ENCODE peak calls at places on chromosomes 5 and 9, in four cellular contexts. H is activated T-helper 1 cell treated with anti-CD3 and anti-CD28 coated beads, Interleukin-12 subunit alpha, Interleukin-12 subunit beta, Interleukin-2, Interleukin-4 antibody, amounts not matched to agents 30 ng/mL and 10 ng/mL and 1 ng/mL, durations not matched to agents 14 hours and 24 hours and 36 hours; B is naive thymus-derived CD4-positive, alpha-beta T cell; O is ovary. E is an unnamed sample.

GRCh38 chr5:73232266-73233041 is 59.5 kb downstream of the TMEM174 start:
- DNase-seq in H (no peak), B (no peak), O (no peak), E (no peak)

GRCh38 chr9:130003943-130004552 is 38.9 kb downstream of the FNBP1 start:
- DNase-seq in H (no peak), B (no peak), O (no peak), E (no peak)

GRCh38 chr5:28766565-28767158 is 1728.3 kb upstream of the CDH9 start:
- DNase-seq in H (no peak), B (no peak), O (no peak), E (no peak)

GRCh38 chr5:80142996-80143395 is 107.8 kb downstream of the THBS4 start:
- DNase-seq in H (no peak), B (no peak), O (no peak), E (no peak)

GRCh38 chr9:96014078-96014477 is 138.6 kb downstream of the ERCC6L2 start:
- DNase-seq in H (peak; percentile 75), B (peak; percentile 71), O (no peak), E (no peak)

GRCh38 chr9:11241779-11242178 is 629.0 kb upstream of the PTPRD start:
- DNase-seq in H (no peak), B (no peak), O (no peak), E (no peak)

GRCh38 chr5:140328036-140328764 is 18.2 kb downstream of the HBEGF start:
- DNase-seq in H (no peak), B (no peak), O (no peak), E (no peak)

GRCh38 chr5:39440964-39441363 is 16.2 kb upstream of the DAB2 start:
- DNase-seq in H (no peak), B (no peak), O (no peak), E (no peak)

GRCh38 chr5:35954175-35954574 is 15.8 kb upstream of the CAPSL start:
- DNase-seq in H (no peak), B (peak; percentile 41), O (no peak), E (no peak)

GRCh38 chr5:174410716-174411512 is 313.5 kb upstream of the MSX2 start:
- DNase-seq in H (no peak), B (no peak), O (no peak), E (no peak)

GRCh38 chr5:149459891-149460290 is 80.8 kb upstream of the IL17B start:
- DNase-seq in H (no peak), B (no peak), O (no peak), E (no peak)

GRCh38 chr9:107969141-107969540 is 479.6 kb upstream of the KLF4 start:
- DNase-seq in H (no peak), B (no peak), O (no peak), E (no peak)

GRCh38 chr5:75617746-75618352 is 6.6 kb downstream of the ANKDD1B start:
- DNase-seq in H (no peak), B (no peak), O (no peak), E (no peak)

GRCh38 chr9:126902160-126902559 is 12.4 kb upstream of the RALGPS1 start:
- DNase-seq in H (no peak), B (no peak), O (no peak), E (no peak)

GRCh38 chr5:17398439-17398838 is 99.6 kb upstream of the TAF11L2 start:
- DNase-seq in H (no peak), B (no peak), O (no peak), E (no peak)

GRCh38 chr5:132475939-132476852 is 14.4 kb downstream of the IRF1 start:
- DNase-seq in H (no peak), B (no peak), O (no peak), E (no peak)

GRCh38 chr5:148827723-148828122 is 1.3 kb downstream of the ADRB2 start:
- DNase-seq in H (no peak), B (no peak), O (no peak), E (no peak)

GRCh38 chr5:39220280-39221030 is 1.1 kb upstream of the FYB1 start:
- DNase-seq in H (no peak), B (no peak), O (no peak), E (no peak)

GRCh38 chr9:127224178-127224882 is 40.2 kb upstream of the GARNL3 start:
- DNase-seq in H (peak; percentile 82), B (peak; percentile 86), O (peak; percentile 97), E (peak; percentile 77)

E was measured in GDM1.